ENCODE peak calls at places on chromosomes 1 and 21, in six cellular contexts. P is activated CD4-positive, alpha-beta T cell treated with anti-CD3 and anti-CD28 coated beads for 36 hours; Z is tibial artery; F is tibial nerve; O is ACHN; G is A549. V is an unnamed sample.

GRCh38 chr1:82565546-82565945 is 764.8 kb downstream of the ADGRL2 start:
- DNase-seq in G (no peak), P (no peak), F (peak; percentile 13), Z (no peak), O (peak; percentile 94), V (no peak)

GRCh38 chr1:155006601-155007101 is 4.0 kb downstream of the ZBTB7B start:
- DNase-seq in Z (no peak), F (no peak), G (peak; percentile 59), O (no peak), P (peak; percentile 70), V (no peak)

GRCh38 chr21:32448803-32449594 is 36.5 kb downstream of the EVA1C start:
- DNase-seq in O (no peak), F (no peak), P (no peak), G (no peak), Z (no peak), V (no peak)

GRCh38 chr1:4218619-4219018 is 318.5 kb upstream of the C1orf174 start:
- DNase-seq in P (no peak), G (no peak), Z (no peak), F (no peak), O (no peak), V (no peak)

GRCh38 chr1:228205526-228206436 is 2.1 kb upstream of the OBSCN start:
- DNase-seq in P (no peak), Z (peak; percentile 52), G (no peak), O (no peak), F (no peak), V (no peak)

GRCh38 chr1:214957330-214958137 is 125.0 kb upstream of the KCNK2 start:
- DNase-seq in O (no peak), P (peak; percentile 7), G (peak; percentile 57), Z (no peak), F (peak; percentile 64), V (no peak)

GRCh38 chr1:231091853-231092301 is 51.8 kb upstream of the FAM89A start:
- DNase-seq in Z (no peak), F (no peak), G (peak; percentile 61), P (peak; percentile 69), O (peak; percentile 38), V (no peak)

GRCh38 chr1:93442276-93442675 is 5.6 kb upstream of the FNBP1L start:
- DNase-seq in G (peak; percentile 34), Z (no peak), O (no peak), F (no peak), P (no peak), V (no peak)

V was measured in CMK.